ENCODE peak calls at places on chromosomes 6 and 20, in seven cellular contexts. B is Kasumi-1; I is cardiac muscle cell; C is RPMI7951; Y is amniotic stem cell; Z is RWPE2; V is stimulated activated CD8-positive, alpha-beta memory T cell treated with anti-CD3 and anti-CD28 coated beads, Interleukin-15, amount 100 ng/mL, for 24 hours. M is an unnamed sample.

GRCh38 chr20:672975-673604 is 2.5 kb downstream of the SCRT2 start:
- DNase-seq in B (peak), I (no peak), C (no peak), Y (no peak), Z (no peak), V (no peak), M (no peak)

GRCh38 chr20:62330576-62331317 is 27.9 kb downstream of the ADRM1 start:
- DNase-seq in B (no peak), I (no peak), C (no peak), Y (no peak), Z (peak), V (no peak), M (no peak)

GRCh38 chr6:25660512-25660911 is 8.5 kb downstream of the SCGN start:
- DNase-seq in B (no peak), I (no peak), C (peak), Y (no peak), Z (peak), V (no peak), M (peak)

GRCh38 chr20:46333136-46333991 is 25.1 kb upstream of the CDH22 start:
- DNase-seq in B (no peak), I (no peak), C (no peak), Y (no peak), Z (no peak), V (no peak), M (no peak)

GRCh38 chr6:126063512-126064146 is 77.3 kb downstream of the TRMT11 start:
- DNase-seq in B (no peak), I (no peak), C (peak), Y (no peak), Z (no peak), V (no peak), M (no peak)

GRCh38 chr20:4957939-4958362 is 43.4 kb downstream of the SLC23A2 start:
- DNase-seq in B (no peak), I (no peak), C (peak), Y (no peak), Z (no peak), V (no peak), M (no peak)

GRCh38 chr6:135274561-135275293 is 93.6 kb downstream of the MYB start:
- DNase-seq in B (no peak), I (no peak), C (no peak), Y (no peak), Z (no peak), V (no peak), M (no peak)

GRCh38 chr20:8690074-8690473 is 378.8 kb upstream of the PLCB4 start:
- DNase-seq in B (no peak), I (no peak), C (no peak), Y (no peak), Z (no peak), V (no peak), M (no peak)

GRCh38 chr6:125931733-125932450 is 24.7 kb upstream of the HINT3 start:
- DNase-seq in B (no peak), I (no peak), C (peak), Y (no peak), Z (no peak), V (no peak), M (no peak)

GRCh38 chr6:21610376-21610775 is 16.8 kb downstream of the SOX4 start:
- DNase-seq in B (peak), I (no peak), C (no peak), Y (no peak), Z (no peak), V (no peak), M (no peak)

GRCh38 chr6:166619912-166620311 is 7.1 kb downstream of the RPS6KA2 start:
- DNase-seq in B (no peak), I (no peak), C (peak), Y (peak), Z (no peak), V (no peak), M (no peak)

GRCh38 chr20:13158339-13158738 is 62.7 kb upstream of the ISM1 start:
- DNase-seq in B (no peak), I (no peak), C (no peak), Y (no peak), Z (no peak), V (no peak), M (peak)